ENCODE peak calls at places on chromosomes 2 and 18, in five cellular contexts. One of them, this sample, is unnamed.

GRCh38 chr18:570256-570655 is 9.9 kb upstream of the CETN1 start:
- DNase-seq in thoracic aorta: no peak
- DNase-seq in Panc1: no peak
- DNase-seq in heart right ventricle: no peak
- DNase-seq in transverse colon: no peak
- DNase-seq in this sample: no peak

GRCh38 chr18:9775172-9775571 is 67.1 kb downstream of the RAB31 start:
- DNase-seq in thoracic aorta: no peak
- DNase-seq in Panc1: no peak
- DNase-seq in heart right ventricle: no peak
- DNase-seq in transverse colon: no peak
- DNase-seq in this sample: peak

GRCh38 chr2:118224144-118224887 is 136.0 kb downstream of the INSIG2 start:
- DNase-seq in thoracic aorta: no peak
- DNase-seq in Panc1: no peak
- DNase-seq in heart right ventricle: no peak
- DNase-seq in transverse colon: peak
- DNase-seq in this sample: no peak

GRCh38 chr2:172969171-172969570 is 106.5 kb upstream of the MAP3K20 start:
- DNase-seq in thoracic aorta: no peak
- DNase-seq in Panc1: no peak
- DNase-seq in heart right ventricle: no peak
- DNase-seq in transverse colon: no peak
- DNase-seq in this sample: no peak

GRCh38 chr2:85173909-85174308 is 40.7 kb downstream of the TCF7L1 start:
- DNase-seq in thoracic aorta: no peak
- DNase-seq in Panc1: no peak
- DNase-seq in heart right ventricle: no peak
- DNase-seq in transverse colon: no peak
- DNase-seq in this sample: no peak

GRCh38 chr2:7517122-7517487 is 599.9 kb downstream of the RNF144A start:
- DNase-seq in thoracic aorta: no peak
- DNase-seq in Panc1: no peak
- DNase-seq in heart right ventricle: no peak
- DNase-seq in transverse colon: no peak
- DNase-seq in this sample: peak

GRCh38 chr2:40415391-40415790 is 36.5 kb downstream of the SLC8A1 start:
- DNase-seq in thoracic aorta: no peak
- DNase-seq in Panc1: no peak
- DNase-seq in heart right ventricle: no peak
- DNase-seq in transverse colon: no peak
- DNase-seq in this sample: no peak

GRCh38 chr2:70489165-70489564 is 64.5 kb downstream of the TGFA start:
- DNase-seq in thoracic aorta: no peak
- DNase-seq in Panc1: no peak
- DNase-seq in heart right ventricle: no peak
- DNase-seq in transverse colon: no peak
- DNase-seq in this sample: no peak

GRCh38 chr2:231655494-231656408 is 52.6 kb upstream of the PTMA start:
- DNase-seq in thoracic aorta: no peak
- DNase-seq in Panc1: no peak
- DNase-seq in heart right ventricle: no peak
- DNase-seq in transverse colon: no peak
- DNase-seq in this sample: no peak

GRCh38 chr2:17245921-17246320 is 272.3 kb downstream of the RAD51AP2 start:
- DNase-seq in thoracic aorta: no peak
- DNase-seq in Panc1: no peak
- DNase-seq in heart right ventricle: no peak
- DNase-seq in transverse colon: no peak
- DNase-seq in this sample: peak

GRCh38 chr2:157338013-157338412 is 12.4 kb upstream of the ERMN start:
- DNase-seq in thoracic aorta: no peak
- DNase-seq in Panc1: no peak
- DNase-seq in heart right ventricle: no peak
- DNase-seq in transverse colon: no peak
- DNase-seq in this sample: no peak

GRCh38 chr2:157334797-157335196 is 9.2 kb upstream of the ERMN start:
- DNase-seq in thoracic aorta: no peak
- DNase-seq in Panc1: no peak
- DNase-seq in heart right ventricle: no peak
- DNase-seq in transverse colon: no peak
- DNase-seq in this sample: no peak

GRCh38 chr2:157333304-157334047 is 7.9 kb upstream of the ERMN start:
- DNase-seq in thoracic aorta: no peak
- DNase-seq in Panc1: no peak
- DNase-seq in heart right ventricle: no peak
- DNase-seq in transverse colon: no peak
- DNase-seq in this sample: no peak

GRCh38 chr2:157334335-157334734 is 8.7 kb upstream of the ERMN start:
- DNase-seq in thoracic aorta: no peak
- DNase-seq in Panc1: no peak
- DNase-seq in heart right ventricle: no peak
- DNase-seq in transverse colon: no peak
- DNase-seq in this sample: no peak

GRCh38 chr2:157336137-157336721 is 10.6 kb upstream of the ERMN start:
- DNase-seq in thoracic aorta: peak
- DNase-seq in Panc1: no peak
- DNase-seq in heart right ventricle: peak
- DNase-seq in transverse colon: peak
- DNase-seq in this sample: peak
- TF ChIP-seq CTCF in thoracic aorta: peak
- TF ChIP-seq CTCF in Panc1: peak
- TF ChIP-seq CTCF in heart right ventricle: peak
- TF ChIP-seq CTCF in transverse colon: peak
- TF ChIP-seq CTCF in this sample: peak

DNA sequence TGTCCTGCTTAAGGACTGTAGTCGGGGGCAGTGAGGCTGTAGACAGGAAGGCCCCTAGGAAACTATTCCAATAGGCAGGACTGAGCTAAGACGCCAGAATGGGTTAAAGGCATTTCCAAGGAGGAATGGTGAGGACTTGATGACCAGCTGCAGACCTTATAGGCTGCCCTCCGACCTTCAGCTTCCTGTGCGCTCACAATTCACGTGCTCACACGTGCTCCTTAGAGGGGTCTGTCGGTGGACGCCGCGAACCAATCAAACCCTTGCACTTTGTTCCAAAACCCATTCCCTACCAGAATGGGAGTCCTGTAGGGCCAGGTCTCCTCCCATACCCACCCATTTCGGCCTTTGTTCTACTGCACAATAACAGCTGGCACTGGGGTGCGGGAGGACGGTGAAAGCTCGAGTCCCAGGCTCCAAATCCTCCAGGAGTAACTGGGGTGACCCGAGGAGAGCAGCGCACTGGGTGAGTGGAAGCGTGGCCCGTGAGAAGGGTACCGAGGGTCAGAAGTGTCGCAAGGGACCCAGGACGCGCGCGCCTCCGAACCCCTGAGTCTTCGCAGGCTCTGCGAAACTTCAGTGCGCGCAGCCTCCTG is 12.9 kb downstream of the SIX3 start:
- DNase-seq in thoracic aorta: no peak
- DNase-seq in Panc1: no peak
- DNase-seq in heart right ventricle: no peak
- DNase-seq in transverse colon: no peak
- DNase-seq in this sample: no peak
- H3K4me3 ChIP-seq in thoracic aorta: peak
- H3K4me3 ChIP-seq in Panc1: no peak
- H3K4me3 ChIP-seq in heart right ventricle: peak
- H3K4me3 ChIP-seq in transverse colon: no peak
- H3K4me3 ChIP-seq in this sample: no peak

DNA sequence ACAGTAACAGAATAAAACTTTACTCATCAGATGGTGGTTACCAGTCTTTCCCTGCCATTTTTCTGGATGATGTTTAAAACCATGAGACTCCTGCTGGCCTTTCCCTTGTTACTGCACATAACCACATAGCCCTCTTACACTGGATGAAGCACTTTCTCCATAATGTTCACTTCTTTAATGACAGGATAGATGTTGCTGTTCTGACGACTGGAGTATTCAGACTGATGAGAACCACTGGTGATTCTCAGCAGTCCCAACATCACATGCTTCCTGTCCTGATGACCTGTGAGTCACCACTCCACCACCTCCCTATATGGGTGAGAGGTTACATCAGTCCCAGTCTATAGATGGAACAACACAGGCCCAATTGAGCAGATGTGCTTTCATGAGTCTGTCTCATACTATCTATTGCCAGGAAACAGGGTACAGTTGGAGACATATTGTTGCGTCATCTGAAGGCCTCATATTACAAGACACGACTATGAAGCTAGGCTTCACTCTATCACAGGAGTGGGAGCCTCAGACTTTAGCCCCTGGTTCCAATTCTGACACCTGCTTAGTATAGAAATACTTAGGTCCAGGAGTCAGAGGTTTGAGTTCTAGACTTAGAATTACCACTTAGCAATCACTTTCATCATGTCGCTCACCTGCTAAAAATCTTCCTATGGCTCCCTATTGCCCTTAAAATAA is 145.7 kb upstream of the KLF7 start:
- DNase-seq in thoracic aorta: no peak
- DNase-seq in Panc1: peak
- DNase-seq in heart right ventricle: peak
- DNase-seq in transverse colon: peak
- DNase-seq in this sample: peak
- TF ChIP-seq CTCF in thoracic aorta: no peak
- TF ChIP-seq CTCF in Panc1: peak
- TF ChIP-seq CTCF in heart right ventricle: no peak
- TF ChIP-seq CTCF in transverse colon: no peak
- TF ChIP-seq CTCF in this sample: peak

GRCh38 chr2:38074047-38074774 is 1.7 kb downstream of the CYP1B1 start:
- DNase-seq in thoracic aorta: no peak
- DNase-seq in Panc1: no peak
- DNase-seq in heart right ventricle: no peak
- DNase-seq in transverse colon: no peak
- DNase-seq in this sample: no peak
- H3K4me3 ChIP-seq in thoracic aorta: peak
- H3K4me3 ChIP-seq in Panc1: peak
- H3K4me3 ChIP-seq in heart right ventricle: peak
- H3K4me3 ChIP-seq in transverse colon: no peak
- H3K4me3 ChIP-seq in this sample: peak

DNA sequence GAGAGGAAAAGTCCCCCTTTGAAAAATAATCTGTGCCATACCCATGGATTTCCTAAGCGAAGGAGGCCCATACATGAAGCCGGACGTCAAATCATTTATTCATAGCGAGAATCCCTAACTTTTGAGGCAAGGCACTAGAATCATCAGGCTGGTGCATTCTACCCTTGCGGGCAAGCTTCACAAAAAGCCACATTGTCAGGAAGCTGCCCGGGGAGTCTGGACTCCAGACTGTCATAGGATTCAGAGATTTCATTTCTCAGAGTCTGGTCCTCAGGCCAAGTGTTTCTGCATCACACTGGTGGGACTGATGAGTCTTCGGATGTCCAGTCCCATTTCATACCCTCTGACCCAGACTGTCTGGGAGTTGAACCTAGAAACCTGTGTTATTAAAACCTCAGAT is 8.9 kb downstream of the SLC9A4 start:
- DNase-seq in thoracic aorta: no peak
- DNase-seq in Panc1: no peak
- DNase-seq in heart right ventricle: no peak
- DNase-seq in transverse colon: no peak
- DNase-seq in this sample: no peak
- TF ChIP-seq CTCF in thoracic aorta: no peak
- TF ChIP-seq CTCF in Panc1: no peak
- TF ChIP-seq CTCF in heart right ventricle: no peak
- TF ChIP-seq CTCF in transverse colon: no peak
- TF ChIP-seq CTCF in this sample: no peak

GRCh38 chr18:48940854-48941531 is 9.8 kb downstream of the SMAD7 start:
- DNase-seq in thoracic aorta: no peak
- DNase-seq in Panc1: no peak
- DNase-seq in heart right ventricle: no peak
- DNase-seq in transverse colon: peak
- DNase-seq in this sample: peak

GRCh38 chr18:48935433-48935774 is 15.4 kb downstream of the SMAD7 start:
- DNase-seq in thoracic aorta: no peak
- DNase-seq in Panc1: no peak
- DNase-seq in heart right ventricle: no peak
- DNase-seq in transverse colon: no peak
- DNase-seq in this sample: no peak

GRCh38 chr18:48938827-48939367 is 11.9 kb downstream of the SMAD7 start:
- DNase-seq in thoracic aorta: no peak
- DNase-seq in Panc1: no peak
- DNase-seq in heart right ventricle: peak
- DNase-seq in transverse colon: no peak
- DNase-seq in this sample: no peak

GRCh38 chr18:48939368-48940097 is 11.2 kb downstream of the SMAD7 start:
- DNase-seq in thoracic aorta: no peak
- DNase-seq in Panc1: no peak
- DNase-seq in heart right ventricle: peak
- DNase-seq in transverse colon: no peak
- DNase-seq in this sample: peak

GRCh38 chr18:48937869-48938750 is 12.7 kb downstream of the SMAD7 start:
- DNase-seq in thoracic aorta: no peak
- DNase-seq in Panc1: no peak
- DNase-seq in heart right ventricle: no peak
- DNase-seq in transverse colon: no peak
- DNase-seq in this sample: no peak
- H3K4me3 ChIP-seq in thoracic aorta: peak
- H3K4me3 ChIP-seq in Panc1: no peak
- H3K4me3 ChIP-seq in heart right ventricle: peak
- H3K4me3 ChIP-seq in transverse colon: no peak
- H3K4me3 ChIP-seq in this sample: no peak

DNA sequence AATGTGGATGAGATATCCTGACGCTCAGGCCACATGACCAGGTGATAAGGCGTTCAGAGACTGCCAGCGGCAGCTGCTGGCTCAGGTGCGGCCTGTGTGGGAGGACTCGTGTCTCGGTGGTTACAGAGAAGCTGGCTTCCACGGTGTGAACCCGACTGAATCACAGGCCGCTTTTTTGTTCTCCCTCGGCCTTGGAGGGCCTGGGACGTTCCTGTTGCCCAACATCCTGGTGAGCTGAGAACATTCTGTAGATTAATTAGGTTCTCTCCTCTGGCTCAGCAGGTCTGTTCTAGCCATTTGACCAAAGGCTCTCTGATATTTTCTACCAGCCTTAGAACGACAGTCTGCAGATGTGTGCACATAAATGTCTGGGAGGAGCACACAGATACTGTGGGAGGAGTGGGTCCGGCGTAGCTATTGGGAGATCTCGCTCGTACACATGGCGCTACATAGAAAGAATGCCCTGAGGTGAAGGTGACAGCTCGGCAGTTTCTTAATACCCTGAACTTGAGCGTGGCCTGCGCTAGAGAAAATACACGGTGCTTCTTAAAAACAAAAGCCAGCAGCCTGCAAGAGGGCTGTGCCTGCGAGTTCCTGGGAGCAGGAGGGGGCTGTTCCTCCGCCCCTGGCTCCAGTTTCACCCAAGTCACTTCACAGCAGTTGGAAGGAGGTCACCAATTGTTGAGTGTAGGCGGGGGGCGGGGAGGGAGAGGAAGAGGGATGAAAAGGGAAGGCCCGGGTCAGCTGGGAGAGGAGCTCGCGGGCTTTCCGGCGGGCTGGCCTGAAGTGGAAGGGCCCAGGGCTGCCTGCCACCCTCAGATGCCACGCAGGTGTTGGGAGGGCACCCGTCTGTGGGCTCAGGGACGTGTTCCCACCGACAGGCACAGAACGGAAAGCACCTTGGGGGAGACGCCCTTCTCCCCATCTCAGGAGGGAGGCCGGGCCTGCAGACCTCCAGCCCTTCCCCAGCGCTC is 124.6 kb upstream of the ZNF516 start:
- DNase-seq in thoracic aorta: peak
- DNase-seq in Panc1: no peak
- DNase-seq in heart right ventricle: peak
- DNase-seq in transverse colon: peak
- DNase-seq in this sample: peak
- TF ChIP-seq CTCF in thoracic aorta: no peak
- TF ChIP-seq CTCF in Panc1: no peak
- TF ChIP-seq CTCF in heart right ventricle: no peak
- TF ChIP-seq CTCF in transverse colon: no peak
- TF ChIP-seq CTCF in this sample: no peak

This sample was measured in fibroblast of villous mesenchyme.